ENCODE peak calls at places on chromosomes 2 and 18, in five cellular contexts. D is K562, A is HepG2, B is SK-N-SH, O is GM12878. L is an unnamed sample.

GRCh38 chr2:160381425-160381951 is 112.1 kb downstream of the RBMS1 start:
- DNase-seq in O (no peak), D (no peak), A (no peak), B (no peak), L (no peak)

GRCh38 chr2:106358081-106358480 is 110.1 kb downstream of the RGPD3 start:
- DNase-seq in O (peak; percentile 25), B (no peak), A (no peak), D (no peak), L (no peak)

GRCh38 chr18:37778417-37779165 is 213.0 kb upstream of the CELF4 start:
- DNase-seq in B (peak; percentile 78), D (peak; percentile 68), A (peak; percentile 37), O (no peak), L (peak; percentile 93)

GRCh38 chr2:64857581-64858471 is 131.4 kb upstream of the SLC1A4 start:
- DNase-seq in D (no peak), A (no peak), O (no peak), B (peak; percentile 47), L (no peak)

GRCh38 chr2:133026536-133027177 is 356.7 kb upstream of the LYPD1 start:
- DNase-seq in A (no peak), O (no peak), D (no peak), B (no peak), L (no peak)

GRCh38 chr2:29130295-29130694 is 15.1 kb downstream of the CLIP4 start:
- DNase-seq in O (no peak), A (peak; percentile 35), D (no peak), B (no peak), L (no peak)

GRCh38 chr2:233273120-233273519 is 21.6 kb downstream of the ATG16L1 start:
- DNase-seq in O (no peak), D (no peak), A (no peak), B (no peak), L (no peak)

GRCh38 chr2:216651370-216651881 is 18.2 kb downstream of the IGFBP2 start:
- DNase-seq in D (no peak), O (no peak), A (no peak), B (no peak), L (no peak)

GRCh38 chr2:241052677-241053360 is 49.3 kb downstream of the MTERF4 start:
- DNase-seq in A (no peak), B (no peak), D (no peak), O (no peak), L (no peak)

GRCh38 chr2:61181382-61182058 is 19.5 kb downstream of the C2orf74 start:
- DNase-seq in D (no peak), B (no peak), A (no peak), O (no peak), L (no peak)

GRCh38 chr2:235966932-235967331 is 201.3 kb downstream of the GBX2 start:
- DNase-seq in A (no peak), D (no peak), B (no peak), O (no peak), L (no peak)

GRCh38 chr2:23363831-23364230 is 21.1 kb upstream of the KLHL29 start:
- DNase-seq in D (no peak), B (peak; percentile 44), A (no peak), O (no peak), L (no peak)

GRCh38 chr18:79547413-79548076 is 132.1 kb upstream of the CTDP1 start:
- DNase-seq in B (no peak), O (no peak), D (no peak), A (no peak), L (no peak)

GRCh38 chr2:121489944-121490585 is 40.6 kb upstream of the RNU4ATAC start:
- DNase-seq in B (no peak), D (no peak), O (no peak), A (no peak), L (no peak)

GRCh38 chr2:75199428-75200011 is at the start of gene TACR1:
- DNase-seq in B (peak; percentile 78), A (peak; percentile 41), O (peak; percentile 35), D (peak; percentile 21), L (peak; percentile 58)

GRCh38 chr2:54336977-54337255 is 80.9 kb upstream of the TSPYL6 start:
- DNase-seq in D (no peak), B (no peak), O (no peak), A (no peak), L (no peak)

GRCh38 chr2:231613655-231614558 is 21.2 kb downstream of the TEX44 start:
- DNase-seq in A (peak; percentile 83), B (peak; percentile 93), O (peak; percentile 93), D (peak; percentile 69), L (peak; percentile 80)

GRCh38 chr18:33578371-33579146 is 540 bp downstream of the ASXL3 start:
- DNase-seq in B (no peak), D (no peak), O (no peak), A (peak; percentile 1), L (peak; percentile 67)

GRCh38 chr2:9655441-9656269 is 24.9 kb upstream of the YWHAQ start:
- DNase-seq in O (peak; percentile 40), A (no peak), D (no peak), B (no peak), L (no peak)

GRCh38 chr2:222492683-222493082 is 68.3 kb downstream of the SGPP2 start:
- DNase-seq in A (peak; percentile 55), O (no peak), D (no peak), B (no peak), L (no peak)

GRCh38 chr2:180056367-180057118 is 49.4 kb upstream of the CWC22 start:
- DNase-seq in A (no peak), B (no peak), D (no peak), O (no peak), L (no peak)

GRCh38 chr2:88077076-88077475 is 9.5 kb downstream of the SMYD1 start:
- DNase-seq in B (no peak), O (no peak), A (no peak), D (no peak), L (no peak)

GRCh38 chr2:88071365-88071764 is 3.7 kb downstream of the SMYD1 start:
- DNase-seq in D (no peak), B (no peak), O (no peak), A (no peak), L (no peak)

GRCh38 chr2:88078624-88079169 is 11.1 kb downstream of the SMYD1 start:
- DNase-seq in O (no peak), A (no peak), B (peak; percentile 27), D (no peak), L (no peak)

GRCh38 chr2:88074150-88074549 is 6.5 kb downstream of the SMYD1 start:
- DNase-seq in D (no peak), O (no peak), A (no peak), B (no peak), L (no peak)

GRCh38 chr2:88074854-88075292 is 7.2 kb downstream of the SMYD1 start:
- DNase-seq in O (no peak), A (no peak), B (no peak), D (no peak), L (no peak)
- TF ChIP-seq FOXM1 in O (no peak), A (no peak), B (no peak), D (no peak), L (no peak)

GRCh38 chr2:161990036-161990435 is 84.0 kb downstream of the DPP4 start:
- DNase-seq in A (no peak), B (no peak), O (no peak), D (no peak), L (no peak)

GRCh38 chr2:161988589-161988988 is 85.4 kb downstream of the DPP4 start:
- DNase-seq in A (no peak), O (no peak), D (peak; percentile 14), B (no peak), L (no peak)

GRCh38 chr2:161992526-161992925 is 81.5 kb downstream of the DPP4 start:
- DNase-seq in O (peak; percentile 11), A (no peak), B (no peak), D (no peak), L (no peak)

GRCh38 chr2:161991991-161992390 is 82.0 kb downstream of the DPP4 start:
- DNase-seq in D (no peak), B (no peak), O (no peak), A (no peak), L (no peak)

GRCh38 chr2:161990741-161991140 is 83.3 kb downstream of the DPP4 start:
- DNase-seq in O (no peak), B (no peak), A (peak; percentile 62), D (no peak), L (no peak)
- TF ChIP-seq FOXM1 in O (no peak), B (no peak), A (no peak), D (no peak), L (no peak)

GRCh38 chr2:201642579-201643215 is 606 bp downstream of the TMEM237 start:
- DNase-seq in D (peak; percentile 86), O (peak; percentile 1), B (peak; percentile 96), A (peak; percentile 68), L (peak; percentile 90)
- TF ChIP-seq FOXM1 in D (no peak), O (no peak), B (peak; percentile 36), A (no peak), L (peak; percentile 50)

GRCh38 chr2:196277002-196277401 is 105.6 kb upstream of the STK17B start:
- DNase-seq in B (no peak), D (peak; percentile 23), A (no peak), O (no peak), L (peak; percentile 31)
- TF ChIP-seq FOXM1 in B (no peak), D (no peak), A (no peak), O (no peak), L (no peak)